ENCODE peak calls at places on chromosomes 16 and 17, in five cellular contexts. U, E, K, T and Q are unnamed samples.

GRCh38 chr17:47315451-47316266 is 8.1 kb upstream of the EFCAB13 start:
- DNase-seq in T (peak; percentile 84), U (no peak), E (no peak), K (peak; percentile 98), Q (peak; percentile 89)

GRCh38 chr17:75693500-75694481 is 26.7 kb downstream of the SAP30BP start:
- DNase-seq in T (peak; percentile 83), E (peak; percentile 41), K (peak; percentile 86), U (peak; percentile 81), Q (peak; percentile 84)

GRCh38 chr17:38403491-38403890 is 24.8 kb upstream of the ARHGAP23 start:
- DNase-seq in U (no peak), E (no peak), K (peak; percentile 52), T (no peak), Q (no peak)

GRCh38 chr16:3592559-3592958 is 15.4 kb upstream of the NLRC3 start:
- DNase-seq in E (no peak), K (no peak), T (no peak), U (no peak), Q (no peak)

GRCh38 chr17:54979657-54980056 is 11.1 kb downstream of the STXBP4 start:
- DNase-seq in E (no peak), T (no peak), K (no peak), U (no peak), Q (no peak)

GRCh38 chr17:67478266-67479118 is 101.4 kb downstream of the PITPNC1 start:
- DNase-seq in E (no peak), K (no peak), U (no peak), T (no peak), Q (no peak)

GRCh38 chr16:58433569-58433951 is 41.3 kb downstream of the GINS3 start:
- DNase-seq in T (no peak), K (no peak), E (no peak), U (no peak), Q (no peak)

GRCh38 chr17:39171933-39172332 is 6.0 kb upstream of the ARL5C start:
- DNase-seq in T (no peak), E (no peak), K (no peak), U (no peak), Q (no peak)

GRCh38 chr16:29714972-29715371 is 30.8 kb downstream of the C16orf54 start:
- DNase-seq in T (no peak), E (no peak), U (no peak), K (no peak), Q (no peak)

GRCh38 chr16:2154533-2155090 is 970 bp upstream of the TRAF7 start:
- DNase-seq in U (no peak), E (no peak), K (peak; percentile 31), T (no peak), Q (no peak)

GRCh38 chr16:79100456-79100855 is 500.1 kb downstream of the MAF start:
- DNase-seq in E (no peak), T (no peak), K (no peak), U (no peak), Q (no peak)

GRCh38 chr17:19876524-19877161 is 8.9 kb upstream of the ULK2 start:
- DNase-seq in U (peak; percentile 41), K (no peak), E (no peak), T (no peak), Q (no peak)

GRCh38 chr17:80769516-80769915 is 222.1 kb upstream of the CHMP6 start:
- DNase-seq in U (no peak), T (no peak), K (no peak), E (no peak), Q (no peak)

GRCh38 chr16:69465083-69465721 is 40.8 kb downstream of the CYB5B start:
- DNase-seq in E (no peak), K (peak; percentile 78), U (no peak), T (peak; percentile 15), Q (no peak)

GRCh38 chr16:27127293-27127692 is 60.6 kb downstream of the C16orf82 start:
- DNase-seq in U (no peak), K (peak; percentile 16), E (no peak), T (no peak), Q (peak; percentile 60)

GRCh38 chr17:4899341-4900230 is at the start of gene C17orf107:
- DNase-seq in E (peak; percentile 82), U (peak; percentile 78), T (peak; percentile 23), K (peak; percentile 72), Q (no peak)

GRCh38 chr16:17238285-17239028 is 232.3 kb downstream of the XYLT1 start:
- DNase-seq in U (no peak), T (no peak), E (no peak), K (peak; percentile 24), Q (no peak)

GRCh38 chr17:61129876-61130275 is 269.8 kb upstream of the TBX2 start:
- DNase-seq in E (no peak), T (no peak), K (peak; percentile 65), U (no peak), Q (no peak)

GRCh38 chr16:53921042-53921441 is 217.1 kb downstream of the FTO start:
- DNase-seq in K (no peak), E (no peak), U (no peak), T (no peak), Q (no peak)

GRCh38 chr17:48374650-48375230 is 55.3 kb downstream of the SKAP1 start:
- DNase-seq in T (no peak), U (no peak), K (no peak), E (no peak), Q (no peak)

GRCh38 chr17:15436399-15437369 is 30.7 kb downstream of the CDRT4 start:
- DNase-seq in K (peak; percentile 86), U (peak; percentile 67), T (no peak), E (peak; percentile 75), Q (no peak)

GRCh38 chr17:33596904-33597303 is 303.8 kb upstream of the ASIC2 start:
- DNase-seq in U (no peak), K (no peak), T (no peak), E (no peak), Q (no peak)

GRCh38 chr17:82587234-82588086 is 60.8 kb downstream of the WDR45B start:
- DNase-seq in T (no peak), U (no peak), K (no peak), E (no peak), Q (no peak)

GRCh38 chr17:30831257-30831656 is 509 bp upstream of the ATAD5 start:
- DNase-seq in T (no peak), U (no peak), K (no peak), E (no peak), Q (no peak)

DNA sequence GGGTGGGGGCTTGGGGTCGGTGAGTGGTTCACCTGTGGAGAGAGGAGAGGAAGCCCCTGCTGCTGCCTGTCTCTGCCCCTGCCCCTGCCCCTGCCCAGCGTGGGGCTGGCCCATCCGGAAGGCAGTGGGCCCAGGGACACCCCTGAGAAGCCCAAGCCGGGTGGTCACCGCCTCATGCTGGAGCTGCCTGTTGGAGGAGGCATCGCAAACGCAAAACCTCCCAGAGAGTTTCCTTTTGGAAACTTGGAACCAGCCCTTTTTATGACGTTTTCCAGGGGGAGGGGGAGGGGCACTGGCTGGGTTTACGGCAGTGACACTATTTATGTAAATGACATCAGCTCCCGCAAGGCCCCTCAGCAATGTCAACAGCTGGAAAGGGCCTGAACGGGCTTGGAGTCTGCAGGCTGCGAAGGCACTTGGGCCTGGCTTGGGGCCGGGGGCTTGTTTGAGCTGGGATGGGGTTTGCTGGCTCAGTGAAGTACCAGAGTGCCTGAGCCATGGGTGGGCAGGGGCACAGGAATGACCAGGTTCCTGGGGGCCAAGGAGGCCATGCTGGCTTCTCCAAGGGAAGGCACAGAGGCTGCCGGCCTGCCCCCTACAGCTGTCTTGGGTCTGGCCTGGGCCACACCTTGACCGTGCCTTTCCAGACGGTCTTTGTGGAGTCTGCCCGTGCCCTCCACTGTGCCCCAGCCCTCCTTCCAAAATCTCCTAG is 219.5 kb downstream of the NTN1 start:
- DNase-seq in K (peak; percentile 84), E (peak; percentile 84), T (no peak), U (peak; percentile 59), Q (no peak)
- H3K4me3 ChIP-seq in K (no peak overlapping the region), E (peak overlapping the region; percentile 50), T (no peak overlapping the region), U (no peak overlapping the region), Q (no peak overlapping the region)

DNA sequence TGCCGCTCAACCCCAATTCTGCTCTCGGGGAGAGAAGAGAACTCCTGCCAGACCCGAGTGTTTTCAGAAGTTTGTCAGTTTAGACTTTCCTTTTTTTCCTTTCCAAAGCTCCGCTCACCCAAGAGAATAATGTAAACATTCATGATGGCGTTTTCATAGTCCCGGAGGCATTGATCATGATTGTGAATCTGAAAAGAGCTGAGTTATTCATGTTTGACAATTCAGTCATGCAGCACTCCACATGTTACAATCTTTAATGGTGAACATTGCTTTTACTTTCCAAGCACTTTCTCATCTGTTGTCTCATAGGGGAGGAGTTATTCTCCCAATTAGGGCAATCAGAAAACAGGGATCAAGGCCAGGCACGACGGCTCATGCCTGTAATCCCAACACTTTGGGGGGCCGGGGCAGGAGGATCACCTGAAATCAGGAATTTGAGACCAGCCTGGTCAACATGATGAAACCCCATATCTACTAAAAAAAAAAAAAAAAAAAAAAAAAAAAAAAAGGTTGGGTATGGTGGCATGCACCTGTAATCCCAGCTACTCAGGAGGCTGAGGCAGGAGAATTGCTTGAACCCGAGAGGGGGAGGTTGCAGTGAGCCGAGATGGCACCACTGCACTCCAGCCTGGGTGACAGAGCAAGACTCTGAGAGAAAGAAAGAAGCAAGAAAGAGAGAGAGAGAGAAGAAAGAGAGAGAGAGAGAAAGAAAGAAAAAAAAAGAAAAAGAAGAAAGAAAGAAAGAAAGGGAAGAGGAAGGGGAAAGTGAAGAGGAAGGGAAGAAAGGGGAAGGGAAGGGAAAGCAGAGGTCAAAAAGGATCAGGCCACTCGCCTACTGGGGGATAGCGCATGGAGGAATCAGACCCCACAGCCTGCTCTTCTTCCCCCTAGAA is 70.0 kb upstream of the TNRC6C start:
- DNase-seq in E (no peak), K (peak; percentile 6), T (no peak), U (no peak), Q (no peak)
- H3K4me3 ChIP-seq in E (peak overlapping the region; percentile 34), K (peak overlapping the region; percentile 38), T (peak overlapping the region; percentile 48), U (no peak overlapping the region), Q (peak overlapping the region; percentile 65)

GRCh38 chr17:8081876-8082275 is 5.6 kb downstream of the ALOX12B start:
- DNase-seq in T (no peak), U (no peak), E (no peak), K (no peak), Q (no peak)

GRCh38 chr17:8079291-8080207 is 8.0 kb downstream of the ALOX12B start:
- DNase-seq in T (no peak), U (peak; percentile 68), E (peak; percentile 73), K (peak; percentile 42), Q (no peak)

GRCh38 chr17:8082312-8082711 is 5.2 kb downstream of the ALOX12B start:
- DNase-seq in U (no peak), T (no peak), E (no peak), K (no peak), Q (no peak)

GRCh38 chr17:8080799-8081219 is 6.7 kb downstream of the ALOX12B start:
- DNase-seq in K (no peak), U (no peak), T (no peak), E (no peak), Q (no peak)

GRCh38 chr17:8080208-8080798 is 7.2 kb downstream of the ALOX12B start:
- DNase-seq in T (no peak), E (no peak), U (no peak), K (no peak), Q (no peak)
- H3K4me3 ChIP-seq in T (no peak overlapping the region), E (no peak overlapping the region), U (no peak overlapping the region), K (no peak overlapping the region), Q (no peak overlapping the region)

GRCh38 chr17:78223765-78224164 is 7.7 kb upstream of the TMEM235 start:
- DNase-seq in T (no peak), K (no peak), E (no peak), U (no peak), Q (no peak)

GRCh38 chr17:78226752-78227454 is 4.5 kb upstream of the TMEM235 start:
- DNase-seq in E (no peak), K (no peak), U (no peak), T (no peak), Q (no peak)

GRCh38 chr17:78226055-78226751 is 5.2 kb upstream of the TMEM235 start:
- DNase-seq in E (no peak), T (no peak), K (no peak), U (no peak), Q (no peak)

GRCh38 chr17:78224226-78225087 is 7.0 kb upstream of the TMEM235 start:
- DNase-seq in E (no peak), T (no peak), U (no peak), K (no peak), Q (no peak)

GRCh38 chr17:78225088-78225865 is 6.2 kb upstream of the TMEM235 start:
- DNase-seq in T (no peak), U (no peak), E (no peak), K (no peak), Q (no peak)
- H3K4me3 ChIP-seq in T (no peak overlapping the region), U (no peak overlapping the region), E (no peak overlapping the region), K (no peak overlapping the region), Q (no peak overlapping the region)